ENCODE peak calls at places on chromosomes 16 and 17, in seven cellular contexts. One of them, this sample, is unnamed.
A peak's percentile ranks its signal among the peaks of the same experiment; 100 is the strongest.

GRCh38 chr17:35731239-35731931 is at the start of gene RASL10B:
- DNase-seq in caudate nucleus: peak; percentile 52
- DNase-seq in non-pigmented ciliary epithelial cell: no peak
- DNase-seq in amniotic epithelial cell: peak; percentile 41
- DNase-seq in NCI-H2171 treated with DMSO at 0.1 percent for 48 hours: peak; percentile 46
- DNase-seq in activated effector memory CD4-positive, alpha-beta T cell treated with anti-CD3 and anti-CD28 coated beads, Interleukin-2, amount 50 U/mL, for 16 hours: peak; percentile 78
- DNase-seq in endothelial cell: peak; percentile 59
- DNase-seq in this sample: peak; percentile 85

GRCh38 chr17:42586514-42587230 is 9.1 kb upstream of the PSMC3IP start:
- DNase-seq in NCI-H2171 treated with DMSO at 0.1 percent for 48 hours: no peak
- DNase-seq in endothelial cell: no peak
- DNase-seq in non-pigmented ciliary epithelial cell: no peak
- DNase-seq in activated effector memory CD4-positive, alpha-beta T cell treated with anti-CD3 and anti-CD28 coated beads, Interleukin-2, amount 50 U/mL, for 16 hours: no peak
- DNase-seq in caudate nucleus: no peak
- DNase-seq in amniotic epithelial cell: no peak
- DNase-seq in this sample: no peak

GRCh38 chr17:74599531-74599939 is 7.5 kb upstream of the CD300LD start:
- DNase-seq in endothelial cell: no peak
- DNase-seq in amniotic epithelial cell: no peak
- DNase-seq in caudate nucleus: no peak
- DNase-seq in non-pigmented ciliary epithelial cell: no peak
- DNase-seq in NCI-H2171 treated with DMSO at 0.1 percent for 48 hours: peak; percentile 83
- DNase-seq in activated effector memory CD4-positive, alpha-beta T cell treated with anti-CD3 and anti-CD28 coated beads, Interleukin-2, amount 50 U/mL, for 16 hours: no peak
- DNase-seq in this sample: no peak

GRCh38 chr16:3980311-3981111 is 100.0 kb upstream of the CREBBP start:
- DNase-seq in activated effector memory CD4-positive, alpha-beta T cell treated with anti-CD3 and anti-CD28 coated beads, Interleukin-2, amount 50 U/mL, for 16 hours: no peak
- DNase-seq in caudate nucleus: no peak
- DNase-seq in endothelial cell: no peak
- DNase-seq in non-pigmented ciliary epithelial cell: no peak
- DNase-seq in amniotic epithelial cell: peak; percentile 57
- DNase-seq in NCI-H2171 treated with DMSO at 0.1 percent for 48 hours: no peak
- DNase-seq in this sample: peak; percentile 57

GRCh38 chr17:40949406-40949805 is 12.0 kb upstream of the KRT23 start:
- DNase-seq in non-pigmented ciliary epithelial cell: no peak
- DNase-seq in NCI-H2171 treated with DMSO at 0.1 percent for 48 hours: no peak
- DNase-seq in amniotic epithelial cell: no peak
- DNase-seq in caudate nucleus: no peak
- DNase-seq in activated effector memory CD4-positive, alpha-beta T cell treated with anti-CD3 and anti-CD28 coated beads, Interleukin-2, amount 50 U/mL, for 16 hours: no peak
- DNase-seq in endothelial cell: no peak
- DNase-seq in this sample: no peak

GRCh38 chr16:67311607-67312449 is 14.7 kb downstream of the KCTD19 start:
- DNase-seq in caudate nucleus: no peak
- DNase-seq in endothelial cell: no peak
- DNase-seq in non-pigmented ciliary epithelial cell: peak; percentile 100
- DNase-seq in amniotic epithelial cell: peak; percentile 100
- DNase-seq in activated effector memory CD4-positive, alpha-beta T cell treated with anti-CD3 and anti-CD28 coated beads, Interleukin-2, amount 50 U/mL, for 16 hours: peak; percentile 89
- DNase-seq in NCI-H2171 treated with DMSO at 0.1 percent for 48 hours: no peak
- DNase-seq in this sample: no peak

GRCh38 chr16:4954714-4955113 is 3.4 kb upstream of the SEC14L5 start:
- DNase-seq in non-pigmented ciliary epithelial cell: no peak
- DNase-seq in amniotic epithelial cell: no peak
- DNase-seq in caudate nucleus: no peak
- DNase-seq in activated effector memory CD4-positive, alpha-beta T cell treated with anti-CD3 and anti-CD28 coated beads, Interleukin-2, amount 50 U/mL, for 16 hours: no peak
- DNase-seq in NCI-H2171 treated with DMSO at 0.1 percent for 48 hours: no peak
- DNase-seq in endothelial cell: no peak
- DNase-seq in this sample: no peak

GRCh38 chr17:49896222-49896621 is 48.4 kb upstream of the TAC4 start:
- DNase-seq in non-pigmented ciliary epithelial cell: no peak
- DNase-seq in amniotic epithelial cell: no peak
- DNase-seq in NCI-H2171 treated with DMSO at 0.1 percent for 48 hours: no peak
- DNase-seq in endothelial cell: no peak
- DNase-seq in caudate nucleus: no peak
- DNase-seq in activated effector memory CD4-positive, alpha-beta T cell treated with anti-CD3 and anti-CD28 coated beads, Interleukin-2, amount 50 U/mL, for 16 hours: no peak
- DNase-seq in this sample: no peak

GRCh38 chr17:14333506-14333905 is 32.6 kb downstream of the HS3ST3B1 start:
- DNase-seq in caudate nucleus: no peak
- DNase-seq in activated effector memory CD4-positive, alpha-beta T cell treated with anti-CD3 and anti-CD28 coated beads, Interleukin-2, amount 50 U/mL, for 16 hours: peak; percentile 13
- DNase-seq in NCI-H2171 treated with DMSO at 0.1 percent for 48 hours: no peak
- DNase-seq in endothelial cell: no peak
- DNase-seq in non-pigmented ciliary epithelial cell: no peak
- DNase-seq in amniotic epithelial cell: no peak
- DNase-seq in this sample: no peak

GRCh38 chr17:55067697-55068439 is 99.3 kb downstream of the STXBP4 start:
- DNase-seq in non-pigmented ciliary epithelial cell: no peak
- DNase-seq in amniotic epithelial cell: peak; percentile 71
- DNase-seq in caudate nucleus: no peak
- DNase-seq in NCI-H2171 treated with DMSO at 0.1 percent for 48 hours: no peak
- DNase-seq in endothelial cell: no peak
- DNase-seq in activated effector memory CD4-positive, alpha-beta T cell treated with anti-CD3 and anti-CD28 coated beads, Interleukin-2, amount 50 U/mL, for 16 hours: no peak
- DNase-seq in this sample: no peak

GRCh38 chr17:69810326-69811035 is 264.5 kb upstream of the KCNJ16 start:
- DNase-seq in non-pigmented ciliary epithelial cell: no peak
- DNase-seq in caudate nucleus: no peak
- DNase-seq in activated effector memory CD4-positive, alpha-beta T cell treated with anti-CD3 and anti-CD28 coated beads, Interleukin-2, amount 50 U/mL, for 16 hours: no peak
- DNase-seq in NCI-H2171 treated with DMSO at 0.1 percent for 48 hours: peak; percentile 6
- DNase-seq in amniotic epithelial cell: peak; percentile 20
- DNase-seq in endothelial cell: no peak
- DNase-seq in this sample: no peak

This sample was measured in right cardiac atrium.